ENCODE peak calls at places on chromosomes 1 and 21, in ten cellular contexts. One of them, this sample, is unnamed.
A peak's percentile ranks its signal among the peaks of the same experiment; 100 is the strongest.

GRCh38 chr1:45979074-45979777 is 153.2 kb downstream of the PIK3R3 start:
- DNase-seq in right lobe of liver: no peak
- DNase-seq in effector memory CD4-positive, alpha-beta T cell: no peak
- DNase-seq in SJCRH30: no peak
- DNase-seq in lung: no peak
- DNase-seq in adrenal gland: no peak
- DNase-seq in PC-3: peak; percentile 50
- DNase-seq in heart left ventricle: no peak
- DNase-seq in endothelial cell of umbilical vein: peak; percentile 69
- DNase-seq in tibial artery: no peak
- DNase-seq in this sample: no peak

GRCh38 chr1:24957808-24958752 is 28.0 kb upstream of the RUNX3 start:
- DNase-seq in effector memory CD4-positive, alpha-beta T cell: no peak
- DNase-seq in tibial artery: no peak
- DNase-seq in SJCRH30: no peak
- DNase-seq in adrenal gland: no peak
- DNase-seq in endothelial cell of umbilical vein: no peak
- DNase-seq in right lobe of liver: no peak
- DNase-seq in heart left ventricle: no peak
- DNase-seq in lung: no peak
- DNase-seq in PC-3: no peak
- DNase-seq in this sample: no peak

GRCh38 chr1:25562101-25562927 is 18.9 kb downstream of the LDLRAP1 start:
- DNase-seq in endothelial cell of umbilical vein: no peak
- DNase-seq in SJCRH30: no peak
- DNase-seq in right lobe of liver: no peak
- DNase-seq in effector memory CD4-positive, alpha-beta T cell: peak; percentile 64
- DNase-seq in tibial artery: no peak
- DNase-seq in adrenal gland: no peak
- DNase-seq in heart left ventricle: no peak
- DNase-seq in PC-3: no peak
- DNase-seq in lung: no peak
- DNase-seq in this sample: no peak

GRCh38 chr1:226821719-226822085 is 48.7 kb upstream of the PSEN2 start:
- DNase-seq in heart left ventricle: no peak
- DNase-seq in tibial artery: no peak
- DNase-seq in adrenal gland: no peak
- DNase-seq in endothelial cell of umbilical vein: peak; percentile 59
- DNase-seq in effector memory CD4-positive, alpha-beta T cell: no peak
- DNase-seq in lung: no peak
- DNase-seq in PC-3: no peak
- DNase-seq in right lobe of liver: no peak
- DNase-seq in SJCRH30: peak; percentile 66
- DNase-seq in this sample: no peak

GRCh38 chr1:1344672-1345361 is 4.4 kb downstream of the DVL1 start:
- DNase-seq in SJCRH30: no peak
- DNase-seq in tibial artery: no peak
- DNase-seq in lung: no peak
- DNase-seq in adrenal gland: no peak
- DNase-seq in PC-3: peak; percentile 100
- DNase-seq in effector memory CD4-positive, alpha-beta T cell: peak; percentile 29
- DNase-seq in heart left ventricle: no peak
- DNase-seq in right lobe of liver: no peak
- DNase-seq in endothelial cell of umbilical vein: no peak
- DNase-seq in this sample: peak; percentile 65

GRCh38 chr1:25549273-25550154 is 6.1 kb downstream of the LDLRAP1 start:
- DNase-seq in adrenal gland: no peak
- DNase-seq in effector memory CD4-positive, alpha-beta T cell: peak; percentile 67
- DNase-seq in heart left ventricle: peak; percentile 57
- DNase-seq in SJCRH30: peak; percentile 76
- DNase-seq in right lobe of liver: no peak
- DNase-seq in endothelial cell of umbilical vein: peak; percentile 41
- DNase-seq in tibial artery: no peak
- DNase-seq in PC-3: peak; percentile 27
- DNase-seq in lung: peak; percentile 51
- DNase-seq in this sample: no peak

GRCh38 chr1:56563045-56563444 is 16.3 kb downstream of the PLPP3 start:
- DNase-seq in effector memory CD4-positive, alpha-beta T cell: no peak
- DNase-seq in tibial artery: no peak
- DNase-seq in right lobe of liver: no peak
- DNase-seq in PC-3: no peak
- DNase-seq in adrenal gland: no peak
- DNase-seq in lung: no peak
- DNase-seq in SJCRH30: no peak
- DNase-seq in endothelial cell of umbilical vein: no peak
- DNase-seq in heart left ventricle: no peak
- DNase-seq in this sample: no peak

GRCh38 chr1:154553056-154553822 is 5.2 kb downstream of the UBE2Q1 start:
- DNase-seq in right lobe of liver: no peak
- DNase-seq in PC-3: peak; percentile 25
- DNase-seq in effector memory CD4-positive, alpha-beta T cell: no peak
- DNase-seq in endothelial cell of umbilical vein: no peak
- DNase-seq in heart left ventricle: no peak
- DNase-seq in tibial artery: no peak
- DNase-seq in adrenal gland: no peak
- DNase-seq in SJCRH30: no peak
- DNase-seq in lung: no peak
- DNase-seq in this sample: no peak

GRCh38 chr1:11692899-11693590 is 1.5 kb downstream of the DRAXIN start:
- DNase-seq in right lobe of liver: no peak
- DNase-seq in endothelial cell of umbilical vein: peak; percentile 87
- DNase-seq in tibial artery: peak; percentile 30
- DNase-seq in PC-3: peak; percentile 93
- DNase-seq in adrenal gland: peak; percentile 50
- DNase-seq in SJCRH30: peak; percentile 70
- DNase-seq in effector memory CD4-positive, alpha-beta T cell: peak; percentile 33
- DNase-seq in lung: no peak
- DNase-seq in heart left ventricle: no peak
- DNase-seq in this sample: no peak

GRCh38 chr1:200795151-200795550 is 56.5 kb downstream of the CAMSAP2 start:
- DNase-seq in SJCRH30: no peak
- DNase-seq in effector memory CD4-positive, alpha-beta T cell: no peak
- DNase-seq in right lobe of liver: no peak
- DNase-seq in lung: no peak
- DNase-seq in adrenal gland: no peak
- DNase-seq in heart left ventricle: no peak
- DNase-seq in PC-3: peak; percentile 67
- DNase-seq in tibial artery: no peak
- DNase-seq in endothelial cell of umbilical vein: peak; percentile 52
- DNase-seq in this sample: no peak

GRCh38 chr1:248892590-248892989 is 13.4 kb upstream of the PGBD2 start:
- DNase-seq in PC-3: peak; percentile 47
- DNase-seq in lung: no peak
- DNase-seq in SJCRH30: no peak
- DNase-seq in heart left ventricle: no peak
- DNase-seq in endothelial cell of umbilical vein: no peak
- DNase-seq in adrenal gland: no peak
- DNase-seq in tibial artery: no peak
- DNase-seq in right lobe of liver: no peak
- DNase-seq in effector memory CD4-positive, alpha-beta T cell: no peak
- DNase-seq in this sample: no peak

GRCh38 chr1:25695066-25695990 is 78.7 kb downstream of the MAN1C1 start:
- DNase-seq in effector memory CD4-positive, alpha-beta T cell: no peak
- DNase-seq in adrenal gland: peak; percentile 61
- DNase-seq in tibial artery: peak; percentile 92
- DNase-seq in lung: peak; percentile 83
- DNase-seq in PC-3: no peak
- DNase-seq in SJCRH30: no peak
- DNase-seq in heart left ventricle: peak; percentile 75
- DNase-seq in endothelial cell of umbilical vein: peak; percentile 87
- DNase-seq in right lobe of liver: peak; percentile 85
- DNase-seq in this sample: peak; percentile 93

GRCh38 chr1:36350659-36351171 is 27.3 kb upstream of the EVA1B start:
- DNase-seq in tibial artery: peak; percentile 50
- DNase-seq in adrenal gland: no peak
- DNase-seq in heart left ventricle: no peak
- DNase-seq in lung: no peak
- DNase-seq in right lobe of liver: no peak
- DNase-seq in SJCRH30: peak; percentile 38
- DNase-seq in PC-3: peak; percentile 85
- DNase-seq in endothelial cell of umbilical vein: peak; percentile 85
- DNase-seq in effector memory CD4-positive, alpha-beta T cell: no peak
- DNase-seq in this sample: no peak
- H3K27ac ChIP-seq in tibial artery: peak overlapping the region; percentile 86
- H3K27ac ChIP-seq in adrenal gland: peak overlapping the region; percentile 65
- H3K27ac ChIP-seq in heart left ventricle: peak overlapping the region; percentile 82
- H3K27ac ChIP-seq in lung: no peak overlapping the region
- H3K27ac ChIP-seq in right lobe of liver: peak overlapping the region; percentile 29
- H3K27ac ChIP-seq in SJCRH30: peak overlapping the region; percentile 84
- H3K27ac ChIP-seq in PC-3: peak overlapping the region; percentile 92
- H3K27ac ChIP-seq in endothelial cell of umbilical vein: peak overlapping the region; percentile 89
- H3K27ac ChIP-seq in effector memory CD4-positive, alpha-beta T cell: peak overlapping the region; percentile 30
- H3K27ac ChIP-seq in this sample: peak overlapping the region; percentile 88

GRCh38 chr1:23343246-23344110 is 606 bp downstream of the HNRNPR start:
- DNase-seq in PC-3: peak; percentile 57
- DNase-seq in adrenal gland: peak; percentile 54
- DNase-seq in right lobe of liver: peak; percentile 54
- DNase-seq in SJCRH30: peak; percentile 68
- DNase-seq in tibial artery: no peak
- DNase-seq in heart left ventricle: no peak
- DNase-seq in effector memory CD4-positive, alpha-beta T cell: no peak
- DNase-seq in endothelial cell of umbilical vein: peak; percentile 53
- DNase-seq in lung: no peak
- DNase-seq in this sample: no peak

GRCh38 chr1:23341829-23342697 is 2.0 kb downstream of the HNRNPR start:
- DNase-seq in effector memory CD4-positive, alpha-beta T cell: no peak
- DNase-seq in adrenal gland: no peak
- DNase-seq in endothelial cell of umbilical vein: peak; percentile 41
- DNase-seq in tibial artery: no peak
- DNase-seq in SJCRH30: no peak
- DNase-seq in heart left ventricle: no peak
- DNase-seq in right lobe of liver: no peak
- DNase-seq in lung: no peak
- DNase-seq in PC-3: no peak
- DNase-seq in this sample: no peak

DNA sequence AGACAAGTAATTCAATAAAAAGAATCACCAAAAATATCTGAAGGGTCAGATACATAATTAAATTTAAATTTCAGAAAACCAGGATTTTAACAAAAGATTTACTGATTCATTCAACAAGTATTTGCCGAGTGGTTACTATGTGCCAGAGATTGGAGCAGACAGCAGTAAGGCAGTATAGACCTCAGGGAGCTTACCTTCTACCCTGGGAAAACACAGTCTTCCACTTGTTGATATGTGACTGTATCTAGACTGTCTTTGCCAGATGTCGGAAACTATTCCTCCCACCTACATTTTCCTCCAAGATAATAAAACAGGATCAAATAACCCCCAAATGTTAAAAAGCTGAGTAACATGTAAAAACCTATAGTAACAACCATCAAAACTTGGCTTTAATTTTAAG is 6.2 kb downstream of the HNRNPR start:
- DNase-seq in lung: no peak
- DNase-seq in tibial artery: no peak
- DNase-seq in SJCRH30: no peak
- DNase-seq in right lobe of liver: no peak
- DNase-seq in heart left ventricle: no peak
- DNase-seq in PC-3: no peak
- DNase-seq in adrenal gland: no peak
- DNase-seq in effector memory CD4-positive, alpha-beta T cell: no peak
- DNase-seq in endothelial cell of umbilical vein: no peak
- DNase-seq in this sample: no peak
- H3K4me1 ChIP-seq in lung: no peaks in the 10 kb centered on the region
- H3K4me1 ChIP-seq in tibial artery: peaks cover 44% of the 10 kb centered on the region
- H3K4me1 ChIP-seq in SJCRH30: peaks cover 8% of the 10 kb centered on the region
- H3K4me1 ChIP-seq in right lobe of liver: no peaks in the 10 kb centered on the region
- H3K4me1 ChIP-seq in heart left ventricle: peaks cover 9% of the 10 kb centered on the region
- H3K4me1 ChIP-seq in PC-3: peaks cover 21% of the 10 kb centered on the region
- H3K4me1 ChIP-seq in adrenal gland: peaks cover 29% of the 10 kb centered on the region
- H3K4me1 ChIP-seq in effector memory CD4-positive, alpha-beta T cell: peaks cover 20% of the 10 kb centered on the region
- H3K4me1 ChIP-seq in endothelial cell of umbilical vein: peaks cover 22% of the 10 kb centered on the region
- H3K4me1 ChIP-seq in this sample: no peaks in the 10 kb centered on the region

DNA sequence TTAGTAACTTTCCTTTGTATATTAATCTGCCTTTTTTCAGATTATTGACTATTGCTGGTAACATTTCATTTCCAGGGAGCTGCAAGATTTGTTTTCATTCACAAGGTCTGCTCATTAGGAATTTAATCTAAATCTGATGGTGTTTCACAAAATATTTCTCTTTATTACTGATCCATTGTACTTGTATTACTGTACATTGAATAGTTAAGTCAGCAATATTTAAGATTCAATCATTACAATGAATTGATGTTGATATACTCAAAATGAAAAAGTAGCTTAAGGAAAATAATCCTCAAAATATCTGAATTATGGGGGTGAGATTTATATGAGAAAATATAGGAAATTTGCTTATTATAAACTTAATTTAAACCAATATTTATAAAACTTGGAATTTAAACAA is 308.6 kb upstream of the PBX1 start:
- DNase-seq in tibial artery: no peak
- DNase-seq in effector memory CD4-positive, alpha-beta T cell: no peak
- DNase-seq in right lobe of liver: no peak
- DNase-seq in lung: no peak
- DNase-seq in SJCRH30: no peak
- DNase-seq in endothelial cell of umbilical vein: no peak
- DNase-seq in adrenal gland: no peak
- DNase-seq in heart left ventricle: no peak
- DNase-seq in PC-3: no peak
- DNase-seq in this sample: no peak
- H3K9me3 ChIP-seq in tibial artery: peaks cover 31% of the 10 kb centered on the region
- H3K9me3 ChIP-seq in effector memory CD4-positive, alpha-beta T cell: no peaks in the 10 kb centered on the region
- H3K9me3 ChIP-seq in right lobe of liver: no peaks in the 10 kb centered on the region
- H3K9me3 ChIP-seq in lung: peaks cover 12% of the 10 kb centered on the region
- H3K9me3 ChIP-seq in SJCRH30: no peaks in the 10 kb centered on the region
- H3K9me3 ChIP-seq in endothelial cell of umbilical vein: no peaks in the 10 kb centered on the region
- H3K9me3 ChIP-seq in adrenal gland: no peaks in the 10 kb centered on the region
- H3K9me3 ChIP-seq in heart left ventricle: peaks cover 25% of the 10 kb centered on the region
- H3K9me3 ChIP-seq in PC-3: no peaks in the 10 kb centered on the region
- H3K9me3 ChIP-seq in this sample: no peaks in the 10 kb centered on the region

GRCh38 chr21:35342440-35342839 is 293.3 kb upstream of the RUNX1 start:
- DNase-seq in effector memory CD4-positive, alpha-beta T cell: no peak
- DNase-seq in tibial artery: no peak
- DNase-seq in right lobe of liver: no peak
- DNase-seq in heart left ventricle: no peak
- DNase-seq in SJCRH30: no peak
- DNase-seq in lung: no peak
- DNase-seq in adrenal gland: no peak
- DNase-seq in endothelial cell of umbilical vein: no peak
- DNase-seq in PC-3: peak; percentile 10
- DNase-seq in this sample: no peak
- H3K27ac ChIP-seq in effector memory CD4-positive, alpha-beta T cell: no peak overlapping the region
- H3K27ac ChIP-seq in tibial artery: no peak overlapping the region
- H3K27ac ChIP-seq in right lobe of liver: no peak overlapping the region
- H3K27ac ChIP-seq in heart left ventricle: no peak overlapping the region
- H3K27ac ChIP-seq in SJCRH30: no peak overlapping the region
- H3K27ac ChIP-seq in lung: no peak overlapping the region
- H3K27ac ChIP-seq in adrenal gland: no peak overlapping the region
- H3K27ac ChIP-seq in endothelial cell of umbilical vein: no peak overlapping the region
- H3K27ac ChIP-seq in PC-3: no peak overlapping the region
- H3K27ac ChIP-seq in this sample: no peak overlapping the region

GRCh38 chr1:4021895-4022268 is 121.8 kb upstream of the C1orf174 start:
- DNase-seq in PC-3: no peak
- DNase-seq in lung: no peak
- DNase-seq in right lobe of liver: no peak
- DNase-seq in adrenal gland: no peak
- DNase-seq in tibial artery: no peak
- DNase-seq in SJCRH30: no peak
- DNase-seq in endothelial cell of umbilical vein: no peak
- DNase-seq in effector memory CD4-positive, alpha-beta T cell: no peak
- DNase-seq in heart left ventricle: no peak
- DNase-seq in this sample: no peak
- H3K4me1 ChIP-seq in PC-3: no peaks in the 10 kb centered on the region
- H3K4me1 ChIP-seq in lung: no peaks in the 10 kb centered on the region
- H3K4me1 ChIP-seq in right lobe of liver: no peaks in the 10 kb centered on the region
- H3K4me1 ChIP-seq in adrenal gland: no peaks in the 10 kb centered on the region
- H3K4me1 ChIP-seq in tibial artery: no peaks in the 10 kb centered on the region
- H3K4me1 ChIP-seq in SJCRH30: no peaks in the 10 kb centered on the region
- H3K4me1 ChIP-seq in endothelial cell of umbilical vein: no peaks in the 10 kb centered on the region
- H3K4me1 ChIP-seq in effector memory CD4-positive, alpha-beta T cell: no peaks in the 10 kb centered on the region
- H3K4me1 ChIP-seq in heart left ventricle: no peaks in the 10 kb centered on the region
- H3K4me1 ChIP-seq in this sample: no peaks in the 10 kb centered on the region

GRCh38 chr1:40478276-40478675 is 1.2 kb downstream of the ZFP69 start:
- DNase-seq in heart left ventricle: no peak
- DNase-seq in endothelial cell of umbilical vein: no peak
- DNase-seq in lung: no peak
- DNase-seq in tibial artery: no peak
- DNase-seq in PC-3: no peak
- DNase-seq in adrenal gland: no peak
- DNase-seq in effector memory CD4-positive, alpha-beta T cell: no peak
- DNase-seq in SJCRH30: no peak
- DNase-seq in right lobe of liver: no peak
- DNase-seq in this sample: peak; percentile 15
- H3K9me3 ChIP-seq in heart left ventricle: peaks cover 30% of the 10 kb centered on the region
- H3K9me3 ChIP-seq in endothelial cell of umbilical vein: no peaks in the 10 kb centered on the region
- H3K9me3 ChIP-seq in lung: peaks cover 5% of the 10 kb centered on the region
- H3K9me3 ChIP-seq in tibial artery: peaks cover 16% of the 10 kb centered on the region
- H3K9me3 ChIP-seq in PC-3: peaks cover 32% of the 10 kb centered on the region
- H3K9me3 ChIP-seq in adrenal gland: peaks cover 14% of the 10 kb centered on the region
- H3K9me3 ChIP-seq in effector memory CD4-positive, alpha-beta T cell: no peaks in the 10 kb centered on the region
- H3K9me3 ChIP-seq in SJCRH30: peaks cover 4% of the 10 kb centered on the region
- H3K9me3 ChIP-seq in right lobe of liver: no peaks in the 10 kb centered on the region
- H3K9me3 ChIP-seq in this sample: no peaks in the 10 kb centered on the region

This sample was measured in right cardiac atrium.